ENCODE peak calls at places on chromosomes 13 and 19, in eight cellular contexts. R is OCI-M1, I is M059J, K is fibroblast of lung, O is HT-29, D is left ventricle myocardium inferior, H is NCI-H446, S is HAP-1. G is an unnamed sample.

GRCh38 chr13:55761986-55762385 is 1378.7 kb upstream of the PRR20A start:
- DNase-seq in K (no peak), O (no peak), I (no peak), D (no peak), H (no peak), S (no peak), R (peak; percentile 79), G (no peak)

GRCh38 chr13:109402976-109403375 is 383.4 kb downstream of the IRS2 start:
- DNase-seq in H (no peak), K (no peak), R (no peak), D (no peak), O (no peak), I (no peak), S (no peak), G (no peak)

GRCh38 chr19:56971230-56971629 is 130.7 kb upstream of the PEG3 start:
- DNase-seq in D (no peak), K (no peak), I (no peak), S (no peak), H (no peak), O (no peak), R (no peak), G (no peak)

GRCh38 chr19:30733826-30734550 is 361.8 kb downstream of the ZNF536 start:
- DNase-seq in H (no peak), O (no peak), D (no peak), R (no peak), S (no peak), I (no peak), K (no peak), G (peak; percentile 12)

GRCh38 chr13:77902319-77902963 is 16.2 kb downstream of the EDNRB start:
- DNase-seq in S (no peak), R (no peak), O (no peak), K (no peak), H (no peak), I (no peak), D (no peak), G (no peak)

GRCh38 chr19:30227661-30228112 is 144.5 kb upstream of the ZNF536 start:
- DNase-seq in O (no peak), R (peak; percentile 49), D (peak; percentile 64), I (peak; percentile 48), H (peak; percentile 46), S (peak; percentile 87), K (peak; percentile 59), G (peak; percentile 84)

GRCh38 chr13:27012482-27013197 is 159.0 kb downstream of the USP12 start:
- DNase-seq in O (no peak), K (peak; percentile 89), S (no peak), I (peak; percentile 90), H (no peak), D (no peak), R (no peak), G (no peak)

GRCh38 chr13:26568132-26568815 is 10.8 kb downstream of the WASF3 start:
- DNase-seq in I (peak; percentile 33), S (no peak), K (no peak), D (no peak), H (no peak), R (no peak), O (no peak), G (no peak)

GRCh38 chr19:33434886-33435705 is 61.6 kb downstream of the CEBPG start:
- DNase-seq in O (peak; percentile 24), S (no peak), I (peak; percentile 54), K (peak; percentile 40), H (no peak), R (no peak), D (peak; percentile 9), G (no peak)

GRCh38 chr13:31377946-31378345 is 178.2 kb downstream of the B3GLCT start:
- DNase-seq in O (no peak), I (no peak), D (no peak), H (no peak), K (no peak), S (no peak), R (no peak), G (no peak)

GRCh38 chr13:20980899-20981298 is 78.4 kb upstream of the XPO4 start:
- DNase-seq in R (no peak), S (no peak), D (no peak), K (no peak), H (no peak), I (no peak), O (no peak), G (no peak)

GRCh38 chr13:30292325-30292724 is 15.0 kb downstream of the KATNAL1 start:
- DNase-seq in I (no peak), D (no peak), S (no peak), K (no peak), H (no peak), R (no peak), O (no peak), G (no peak)

GRCh38 chr13:97559030-97559429 is 125.1 kb downstream of the RAP2A start:
- DNase-seq in S (no peak), H (no peak), K (no peak), R (no peak), I (no peak), D (no peak), O (no peak), G (no peak)

GRCh38 chr13:58933475-58933874 is 1230.3 kb downstream of the DIAPH3 start:
- DNase-seq in K (no peak), H (no peak), I (no peak), S (peak; percentile 11), D (no peak), O (no peak), R (no peak), G (no peak)

GRCh38 chr19:40177286-40178070 is 13.7 kb upstream of the MAP3K10 start:
- DNase-seq in H (no peak), D (no peak), R (no peak), S (no peak), O (no peak), I (no peak), K (no peak), G (no peak)

GRCh38 chr19:1774999-1775772 is 21.9 kb downstream of the ONECUT3 start:
- DNase-seq in O (no peak), R (peak; percentile 71), S (peak; percentile 67), H (no peak), I (no peak), D (no peak), K (no peak), G (no peak)

GRCh38 chr19:13978306-13978705 is 26.0 kb downstream of the DCAF15 start:
- DNase-seq in H (no peak), O (peak; percentile 18), S (peak; percentile 58), D (peak; percentile 88), R (no peak), K (no peak), I (no peak), G (peak; percentile 85)

GRCh38 chr13:23959231-23959862 is 62.0 kb upstream of the C1QTNF9B start:
- DNase-seq in R (no peak), K (peak; percentile 64), H (no peak), I (peak; percentile 33), S (no peak), O (no peak), D (no peak), G (no peak)

GRCh38 chr19:17954401-17954800 is 12.5 kb upstream of the KCNN1 start:
- DNase-seq in O (no peak), R (no peak), D (no peak), H (no peak), K (no peak), I (no peak), S (no peak), G (no peak)

GRCh38 chr19:35194022-35194984 is 34.2 kb downstream of the FAM187B start:
- DNase-seq in R (no peak), K (no peak), I (no peak), H (no peak), S (no peak), D (no peak), O (no peak), G (no peak)

GRCh38 chr19:40763963-40764362 is 11.4 kb upstream of the MIA start:
- DNase-seq in S (no peak), H (no peak), D (no peak), R (no peak), I (no peak), K (no peak), O (no peak), G (no peak)

GRCh38 chr13:53124568-53125094 is 96.0 kb downstream of the OLFM4 start:
- DNase-seq in H (no peak), S (no peak), K (no peak), O (no peak), D (no peak), R (peak; percentile 90), I (no peak), G (no peak)

GRCh38 chr19:1151917-1152601 is 22.0 kb downstream of the SBNO2 start:
- DNase-seq in H (no peak), I (no peak), K (no peak), S (no peak), O (no peak), R (no peak), D (peak; percentile 52), G (no peak)

GRCh38 chr19:45442927-45443461 is 19.3 kb upstream of the ERCC1 start:
- DNase-seq in O (peak; percentile 67), H (no peak), D (peak; percentile 46), I (peak; percentile 79), S (peak; percentile 54), K (peak; percentile 36), R (peak; percentile 95), G (no peak)

GRCh38 chr13:50081106-50081898 is 66.1 kb downstream of the KCNRG start:
- DNase-seq in I (peak; percentile 21), S (peak; percentile 73), H (no peak), D (peak; percentile 41), O (peak; percentile 51), R (peak; percentile 82), K (no peak), G (no peak)

GRCh38 chr19:18262917-18263316 is 11.3 kb downstream of the IQCN start:
- DNase-seq in H (no peak), D (no peak), I (no peak), K (no peak), O (no peak), R (no peak), S (no peak), G (no peak)

GRCh38 chr19:50325310-50326100 is 3.7 kb downstream of the KCNC3 start:
- DNase-seq in O (peak; percentile 94), K (peak; percentile 20), R (peak; percentile 92), D (peak; percentile 62), H (peak; percentile 93), S (peak; percentile 77), I (peak; percentile 15), G (peak; percentile 95)

GRCh38 chr19:56111601-56112312 is 9.3 kb downstream of the ZNF787 start:
- DNase-seq in O (peak; percentile 61), S (no peak), H (no peak), D (peak; percentile 53), K (no peak), R (no peak), I (no peak), G (no peak)

GRCh38 chr13:51887441-51887840 is 25.7 kb downstream of the CCDC70 start:
- DNase-seq in H (no peak), D (no peak), K (peak; percentile 3), R (no peak), S (no peak), O (no peak), I (no peak), G (no peak)

GRCh38 chr13:75633285-75633684 is 2.8 kb upstream of the LMO7 start:
- DNase-seq in O (peak; percentile 55), R (no peak), K (peak; percentile 96), H (no peak), I (peak; percentile 90), D (no peak), S (no peak), G (no peak)

GRCh38 chr19:34381399-34382251 is 16.6 kb downstream of the GPI start:
- DNase-seq in I (no peak), D (no peak), R (no peak), H (no peak), K (no peak), S (no peak), O (no peak), G (no peak)

GRCh38 chr13:98451676-98452105 is 125.2 kb downstream of the STK24 start:
- DNase-seq in H (peak; percentile 10), O (no peak), D (peak; percentile 38), R (no peak), S (no peak), I (no peak), K (peak; percentile 81), G (no peak)